ENCODE peak calls at places on chromosomes 11 and 22, in six cellular contexts. One of them, this sample, is unnamed.

GRCh38 chr22:48884292-48884691 is 943.4 kb downstream of the BRD1 start:
- DNase-seq in astrocyte of the spinal cord: no peak
- DNase-seq in EL: no peak
- DNase-seq in NCI-H1092 treated with DMSO at 0.1 percent for 48 hours: no peak
- DNase-seq in IMR-90: no peak
- DNase-seq in stimulated activated CD8-positive, alpha-beta memory T cell treated with anti-CD3 and anti-CD28 coated beads, Interleukin-4, amount 100 ng/mL, for 1 hour: no peak
- DNase-seq in this sample: no peak

GRCh38 chr22:37314315-37315046 is 32.2 kb downstream of the CYTH4 start:
- DNase-seq in astrocyte of the spinal cord: no peak
- DNase-seq in EL: peak
- DNase-seq in NCI-H1092 treated with DMSO at 0.1 percent for 48 hours: no peak
- DNase-seq in IMR-90: no peak
- DNase-seq in stimulated activated CD8-positive, alpha-beta memory T cell treated with anti-CD3 and anti-CD28 coated beads, Interleukin-4, amount 100 ng/mL, for 1 hour: no peak
- DNase-seq in this sample: peak

GRCh38 chr11:19577849-19578619 is 134.6 kb upstream of the NAV2 start:
- DNase-seq in astrocyte of the spinal cord: peak
- DNase-seq in EL: peak
- DNase-seq in NCI-H1092 treated with DMSO at 0.1 percent for 48 hours: peak
- DNase-seq in IMR-90: peak
- DNase-seq in stimulated activated CD8-positive, alpha-beta memory T cell treated with anti-CD3 and anti-CD28 coated beads, Interleukin-4, amount 100 ng/mL, for 1 hour: no peak
- DNase-seq in this sample: peak

GRCh38 chr22:27329471-27329870 is 472.1 kb downstream of the MN1 start:
- DNase-seq in astrocyte of the spinal cord: no peak
- DNase-seq in EL: no peak
- DNase-seq in NCI-H1092 treated with DMSO at 0.1 percent for 48 hours: no peak
- DNase-seq in IMR-90: no peak
- DNase-seq in stimulated activated CD8-positive, alpha-beta memory T cell treated with anti-CD3 and anti-CD28 coated beads, Interleukin-4, amount 100 ng/mL, for 1 hour: no peak
- DNase-seq in this sample: no peak

GRCh38 chr22:42114721-42115120 is 15.9 kb downstream of the CYP2D6 start:
- DNase-seq in astrocyte of the spinal cord: no peak
- DNase-seq in EL: peak
- DNase-seq in NCI-H1092 treated with DMSO at 0.1 percent for 48 hours: no peak
- DNase-seq in IMR-90: peak
- DNase-seq in stimulated activated CD8-positive, alpha-beta memory T cell treated with anti-CD3 and anti-CD28 coated beads, Interleukin-4, amount 100 ng/mL, for 1 hour: no peak
- DNase-seq in this sample: no peak

GRCh38 chr11:123684601-123685000 is 30.2 kb upstream of the SCN3B start:
- DNase-seq in astrocyte of the spinal cord: no peak
- DNase-seq in EL: no peak
- DNase-seq in NCI-H1092 treated with DMSO at 0.1 percent for 48 hours: no peak
- DNase-seq in IMR-90: no peak
- DNase-seq in stimulated activated CD8-positive, alpha-beta memory T cell treated with anti-CD3 and anti-CD28 coated beads, Interleukin-4, amount 100 ng/mL, for 1 hour: no peak
- DNase-seq in this sample: no peak

GRCh38 chr11:68843703-68844312 is 2.1 kb upstream of the CPT1A start:
- DNase-seq in astrocyte of the spinal cord: peak
- DNase-seq in EL: no peak
- DNase-seq in NCI-H1092 treated with DMSO at 0.1 percent for 48 hours: peak
- DNase-seq in IMR-90: no peak
- DNase-seq in stimulated activated CD8-positive, alpha-beta memory T cell treated with anti-CD3 and anti-CD28 coated beads, Interleukin-4, amount 100 ng/mL, for 1 hour: peak
- DNase-seq in this sample: peak

GRCh38 chr11:92457250-92457649 is 232.6 kb downstream of the FAT3 start:
- DNase-seq in astrocyte of the spinal cord: peak
- DNase-seq in EL: peak
- DNase-seq in NCI-H1092 treated with DMSO at 0.1 percent for 48 hours: no peak
- DNase-seq in IMR-90: peak
- DNase-seq in stimulated activated CD8-positive, alpha-beta memory T cell treated with anti-CD3 and anti-CD28 coated beads, Interleukin-4, amount 100 ng/mL, for 1 hour: no peak
- DNase-seq in this sample: peak

GRCh38 chr11:121723261-121723741 is 270.5 kb upstream of the SORL1-AS1 start:
- DNase-seq in astrocyte of the spinal cord: peak
- DNase-seq in EL: peak
- DNase-seq in NCI-H1092 treated with DMSO at 0.1 percent for 48 hours: peak
- DNase-seq in IMR-90: no peak
- DNase-seq in stimulated activated CD8-positive, alpha-beta memory T cell treated with anti-CD3 and anti-CD28 coated beads, Interleukin-4, amount 100 ng/mL, for 1 hour: no peak
- DNase-seq in this sample: no peak

GRCh38 chr22:19846620-19847344 is 7.9 kb downstream of the GNB1L start:
- DNase-seq in astrocyte of the spinal cord: no peak
- DNase-seq in EL: no peak
- DNase-seq in NCI-H1092 treated with DMSO at 0.1 percent for 48 hours: no peak
- DNase-seq in IMR-90: no peak
- DNase-seq in stimulated activated CD8-positive, alpha-beta memory T cell treated with anti-CD3 and anti-CD28 coated beads, Interleukin-4, amount 100 ng/mL, for 1 hour: no peak
- DNase-seq in this sample: peak

GRCh38 chr22:37715760-37716159 is 18.9 kb downstream of the TRIOBP start:
- DNase-seq in astrocyte of the spinal cord: no peak
- DNase-seq in EL: no peak
- DNase-seq in NCI-H1092 treated with DMSO at 0.1 percent for 48 hours: no peak
- DNase-seq in IMR-90: no peak
- DNase-seq in stimulated activated CD8-positive, alpha-beta memory T cell treated with anti-CD3 and anti-CD28 coated beads, Interleukin-4, amount 100 ng/mL, for 1 hour: no peak
- DNase-seq in this sample: no peak

This sample was measured in Daoy.